ENCODE peak calls at places on chromosomes 12 and 14, in five cellular contexts. Q is heart right ventricle, E is IMR-90, T is aorta, L is Panc1. S is an unnamed sample.

GRCh38 chr12:93990832-93991748 is 157.3 kb upstream of the PLXNC1 start:
- ATAC-seq in Q (peak; percentile 96), E (peak; percentile 72), T (peak; percentile 87), L (peak; percentile 68), S (peak; percentile 87)

GRCh38 chr12:89578499-89578898 is 52.7 kb upstream of the POC1B start:
- ATAC-seq in Q (no peak), E (no peak), T (no peak), L (no peak), S (no peak)

GRCh38 chr12:31346211-31346610 is 20.3 kb upstream of the SINHCAF start:
- ATAC-seq in Q (no peak), E (no peak), T (no peak), L (no peak), S (no peak)

GRCh38 chr12:132103542-132104308 is 40.4 kb downstream of the DDX51 start:
- ATAC-seq in Q (no peak), E (no peak), T (no peak), L (peak; percentile 23), S (no peak)

GRCh38 chr12:50070314-50071060 is 13.1 kb downstream of the ASIC1 start:
- ATAC-seq in Q (peak; percentile 84), E (peak; percentile 71), T (peak; percentile 84), L (peak; percentile 83), S (peak; percentile 78)

GRCh38 chr12:12502813-12503146 is 59.9 kb downstream of the DUSP16 start:
- ATAC-seq in Q (no peak), E (no peak), T (no peak), L (no peak), S (no peak)

GRCh38 chr12:52319097-52319496 is 2.1 kb downstream of the KRT83 start:
- ATAC-seq in Q (no peak), E (no peak), T (no peak), L (no peak), S (no peak)

GRCh38 chr12:94707892-94708291 is 57.5 kb upstream of the TMCC3 start:
- ATAC-seq in Q (peak; percentile 90), E (peak; percentile 40), T (peak; percentile 68), L (no peak), S (no peak)

GRCh38 chr14:77457115-77457521 is 283 bp downstream of the VIPAS39 start:
- ATAC-seq in Q (peak; percentile 11), E (peak; percentile 19), T (peak; percentile 2), L (no peak), S (peak; percentile 46)

GRCh38 chr14:99566009-99566389 is 38.0 kb downstream of the CCDC85C start:
- ATAC-seq in Q (no peak), E (no peak), T (no peak), L (no peak), S (no peak)

GRCh38 chr12:9761407-9761736 is 671 bp upstream of the CD69 start:
- ATAC-seq in Q (peak; percentile 49), E (no peak), T (no peak), L (no peak), S (no peak)

GRCh38 chr12:57726151-57726883 is 12.2 kb downstream of the AGAP2 start:
- ATAC-seq in Q (peak; percentile 80), E (peak; percentile 93), T (peak; percentile 76), L (peak; percentile 95), S (peak; percentile 96)

GRCh38 chr12:113259499-113259953 is 38.3 kb downstream of the TPCN1 start:
- ATAC-seq in Q (peak; percentile 96), E (no peak), T (peak; percentile 85), L (no peak), S (peak; percentile 92)

S was measured in SK-N-SH treated with all-trans-retinoic acid at 6 μM for 48 hours.